ENCODE peak calls at places on chromosomes 11 and 22, in ten cellular contexts. One of them, this sample, is unnamed.

GRCh38 chr11:2797181-2797711 is 88.3 kb downstream of the CDKN1C start:
- DNase-seq in uterus: peak
- DNase-seq in transverse colon: peak
- DNase-seq in body of pancreas: peak
- DNase-seq in adrenal gland: peak
- DNase-seq in ovary: peak
- DNase-seq in right lobe of liver: peak
- DNase-seq in suprapubic skin: peak
- DNase-seq in lower leg skin: peak
- DNase-seq in K562: no peak
- DNase-seq in this sample: peak

GRCh38 chr11:123438191-123438627 is 8.1 kb downstream of the GRAMD1B start:
- DNase-seq in K562: no peak
- DNase-seq in body of pancreas: no peak
- DNase-seq in right lobe of liver: no peak
- DNase-seq in suprapubic skin: no peak
- DNase-seq in adrenal gland: no peak
- DNase-seq in uterus: no peak
- DNase-seq in ovary: no peak
- DNase-seq in lower leg skin: peak
- DNase-seq in transverse colon: no peak
- DNase-seq in this sample: no peak

GRCh38 chr11:75240381-75241035 is at the start of gene TPBGL:
- DNase-seq in lower leg skin: peak
- DNase-seq in ovary: no peak
- DNase-seq in K562: peak
- DNase-seq in adrenal gland: peak
- DNase-seq in transverse colon: no peak
- DNase-seq in right lobe of liver: peak
- DNase-seq in suprapubic skin: peak
- DNase-seq in body of pancreas: no peak
- DNase-seq in uterus: peak
- DNase-seq in this sample: peak

GRCh38 chr11:2466869-2467694 is 22.3 kb downstream of the KCNQ1 start:
- DNase-seq in adrenal gland: peak
- DNase-seq in right lobe of liver: no peak
- DNase-seq in lower leg skin: peak
- DNase-seq in uterus: no peak
- DNase-seq in transverse colon: no peak
- DNase-seq in suprapubic skin: no peak
- DNase-seq in ovary: no peak
- DNase-seq in K562: no peak
- DNase-seq in body of pancreas: no peak
- DNase-seq in this sample: peak

GRCh38 chr11:73584831-73585230 is 13.1 kb downstream of the FAM168A start:
- DNase-seq in right lobe of liver: no peak
- DNase-seq in lower leg skin: no peak
- DNase-seq in uterus: no peak
- DNase-seq in transverse colon: no peak
- DNase-seq in K562: no peak
- DNase-seq in adrenal gland: no peak
- DNase-seq in ovary: no peak
- DNase-seq in body of pancreas: no peak
- DNase-seq in suprapubic skin: no peak
- DNase-seq in this sample: no peak

GRCh38 chr22:40233886-40234285 is 56.2 kb downstream of the TNRC6B start:
- DNase-seq in ovary: no peak
- DNase-seq in right lobe of liver: no peak
- DNase-seq in transverse colon: no peak
- DNase-seq in body of pancreas: no peak
- DNase-seq in suprapubic skin: no peak
- DNase-seq in uterus: no peak
- DNase-seq in lower leg skin: peak
- DNase-seq in K562: no peak
- DNase-seq in adrenal gland: no peak
- DNase-seq in this sample: no peak

GRCh38 chr22:32308934-32309333 is 48.7 kb upstream of the RFPL3 start:
- DNase-seq in suprapubic skin: no peak
- DNase-seq in ovary: no peak
- DNase-seq in body of pancreas: no peak
- DNase-seq in lower leg skin: peak
- DNase-seq in uterus: no peak
- DNase-seq in adrenal gland: no peak
- DNase-seq in right lobe of liver: no peak
- DNase-seq in transverse colon: no peak
- DNase-seq in K562: no peak
- DNase-seq in this sample: no peak

GRCh38 chr11:109733245-109733644 is 311.3 kb downstream of the C11orf87 start:
- DNase-seq in adrenal gland: no peak
- DNase-seq in right lobe of liver: no peak
- DNase-seq in K562: no peak
- DNase-seq in body of pancreas: no peak
- DNase-seq in ovary: no peak
- DNase-seq in suprapubic skin: no peak
- DNase-seq in transverse colon: no peak
- DNase-seq in lower leg skin: no peak
- DNase-seq in uterus: no peak
- DNase-seq in this sample: no peak

GRCh38 chr22:26485013-26485412 is 1.3 kb downstream of the SRRD start:
- DNase-seq in lower leg skin: no peak
- DNase-seq in body of pancreas: no peak
- DNase-seq in ovary: no peak
- DNase-seq in uterus: no peak
- DNase-seq in transverse colon: no peak
- DNase-seq in adrenal gland: no peak
- DNase-seq in right lobe of liver: no peak
- DNase-seq in suprapubic skin: no peak
- DNase-seq in K562: no peak
- DNase-seq in this sample: no peak

GRCh38 chr22:26484360-26484706 is 656 bp downstream of the SRRD start:
- DNase-seq in K562: peak
- DNase-seq in adrenal gland: no peak
- DNase-seq in lower leg skin: no peak
- DNase-seq in right lobe of liver: no peak
- DNase-seq in transverse colon: no peak
- DNase-seq in uterus: no peak
- DNase-seq in suprapubic skin: no peak
- DNase-seq in body of pancreas: no peak
- DNase-seq in ovary: no peak
- DNase-seq in this sample: no peak

GRCh38 chr22:26483043-26483438 is 542 bp downstream of the HPS4 start:
- DNase-seq in K562: no peak
- DNase-seq in uterus: no peak
- DNase-seq in ovary: no peak
- DNase-seq in adrenal gland: no peak
- DNase-seq in right lobe of liver: no peak
- DNase-seq in suprapubic skin: no peak
- DNase-seq in transverse colon: no peak
- DNase-seq in lower leg skin: no peak
- DNase-seq in body of pancreas: no peak
- DNase-seq in this sample: no peak

GRCh38 chr22:26482171-26482570 is 1.4 kb downstream of the HPS4 start:
- DNase-seq in transverse colon: no peak
- DNase-seq in ovary: no peak
- DNase-seq in body of pancreas: no peak
- DNase-seq in lower leg skin: no peak
- DNase-seq in adrenal gland: no peak
- DNase-seq in right lobe of liver: no peak
- DNase-seq in uterus: no peak
- DNase-seq in suprapubic skin: no peak
- DNase-seq in K562: no peak
- DNase-seq in this sample: no peak

DNA sequence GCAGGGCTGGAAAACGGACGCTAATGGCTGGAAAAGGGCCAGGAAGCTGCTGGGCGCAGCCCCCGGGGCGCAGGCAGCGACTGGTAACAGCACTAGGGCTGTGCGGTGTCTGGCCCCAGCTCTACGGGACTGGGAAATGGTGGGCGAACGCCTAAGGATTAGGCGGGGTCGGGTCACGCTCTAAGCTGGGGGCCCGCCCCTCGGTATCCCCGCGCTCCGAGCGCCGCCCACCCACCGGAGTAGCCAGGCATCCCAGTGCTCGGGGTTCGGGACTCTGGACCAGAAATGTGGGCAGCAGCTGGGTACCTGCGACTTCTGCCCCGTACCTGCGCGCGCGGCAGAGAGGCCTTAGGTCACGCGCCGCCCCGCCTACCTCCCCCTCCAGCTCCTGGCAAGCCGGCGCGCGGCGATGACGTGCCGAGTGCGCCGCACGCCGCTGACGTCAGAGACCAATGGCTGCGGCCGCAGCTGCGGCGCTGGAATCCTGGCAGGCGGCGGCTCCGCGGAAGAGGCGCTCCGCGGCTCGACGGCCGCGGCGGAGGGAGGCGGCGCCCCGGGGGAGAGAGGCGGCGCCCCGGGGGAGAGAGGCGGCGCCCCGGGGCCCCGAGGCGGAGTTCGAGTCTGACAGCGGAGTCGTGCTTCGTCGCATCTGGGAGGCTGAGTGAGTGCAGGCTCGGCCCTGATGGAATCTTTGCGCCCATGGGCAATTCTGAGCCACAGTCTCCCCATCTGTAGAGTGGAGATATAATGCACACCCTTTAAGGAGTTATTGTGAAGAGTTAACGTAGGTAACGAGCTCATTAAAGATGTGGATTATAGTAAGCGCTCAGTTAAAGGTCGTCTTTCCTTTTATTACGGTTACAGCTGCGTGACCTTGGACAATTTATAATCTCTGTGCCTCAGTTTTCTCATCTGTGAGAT is at the start of the genes HPS4 and SRRD:
- DNase-seq in ovary: peak
- DNase-seq in uterus: peak
- DNase-seq in right lobe of liver: peak
- DNase-seq in body of pancreas: peak
- DNase-seq in suprapubic skin: peak
- DNase-seq in lower leg skin: peak
- DNase-seq in transverse colon: peak
- DNase-seq in adrenal gland: peak
- DNase-seq in K562: peak
- DNase-seq in this sample: peak
- TF ChIP-seq CTCF in ovary: no peak
- TF ChIP-seq CTCF in uterus: peak
- TF ChIP-seq CTCF in right lobe of liver: no peak
- TF ChIP-seq CTCF in body of pancreas: no peak
- TF ChIP-seq CTCF in suprapubic skin: no peak
- TF ChIP-seq CTCF in lower leg skin: no peak
- TF ChIP-seq CTCF in transverse colon: peak
- TF ChIP-seq CTCF in adrenal gland: no peak
- TF ChIP-seq CTCF in K562: no peak
- TF ChIP-seq CTCF in this sample: peak

GRCh38 chr11:34213366-34213765 is 107.9 kb downstream of the NAT10 start:
- DNase-seq in suprapubic skin: no peak
- DNase-seq in transverse colon: no peak
- DNase-seq in uterus: no peak
- DNase-seq in K562: no peak
- DNase-seq in right lobe of liver: no peak
- DNase-seq in body of pancreas: no peak
- DNase-seq in ovary: no peak
- DNase-seq in lower leg skin: no peak
- DNase-seq in adrenal gland: no peak
- DNase-seq in this sample: no peak

GRCh38 chr11:34219279-34219678 is 113.8 kb downstream of the NAT10 start:
- DNase-seq in right lobe of liver: no peak
- DNase-seq in suprapubic skin: no peak
- DNase-seq in K562: no peak
- DNase-seq in ovary: no peak
- DNase-seq in uterus: no peak
- DNase-seq in body of pancreas: no peak
- DNase-seq in adrenal gland: no peak
- DNase-seq in lower leg skin: no peak
- DNase-seq in transverse colon: no peak
- DNase-seq in this sample: no peak

GRCh38 chr11:34215806-34216453 is 110.5 kb downstream of the NAT10 start:
- DNase-seq in ovary: no peak
- DNase-seq in K562: no peak
- DNase-seq in uterus: no peak
- DNase-seq in right lobe of liver: no peak
- DNase-seq in body of pancreas: no peak
- DNase-seq in lower leg skin: no peak
- DNase-seq in suprapubic skin: no peak
- DNase-seq in adrenal gland: no peak
- DNase-seq in transverse colon: no peak
- DNase-seq in this sample: no peak

GRCh38 chr11:34218067-34218466 is 112.6 kb downstream of the NAT10 start:
- DNase-seq in transverse colon: no peak
- DNase-seq in body of pancreas: no peak
- DNase-seq in K562: no peak
- DNase-seq in ovary: no peak
- DNase-seq in adrenal gland: no peak
- DNase-seq in right lobe of liver: no peak
- DNase-seq in suprapubic skin: no peak
- DNase-seq in lower leg skin: no peak
- DNase-seq in uterus: no peak
- DNase-seq in this sample: no peak

DNA sequence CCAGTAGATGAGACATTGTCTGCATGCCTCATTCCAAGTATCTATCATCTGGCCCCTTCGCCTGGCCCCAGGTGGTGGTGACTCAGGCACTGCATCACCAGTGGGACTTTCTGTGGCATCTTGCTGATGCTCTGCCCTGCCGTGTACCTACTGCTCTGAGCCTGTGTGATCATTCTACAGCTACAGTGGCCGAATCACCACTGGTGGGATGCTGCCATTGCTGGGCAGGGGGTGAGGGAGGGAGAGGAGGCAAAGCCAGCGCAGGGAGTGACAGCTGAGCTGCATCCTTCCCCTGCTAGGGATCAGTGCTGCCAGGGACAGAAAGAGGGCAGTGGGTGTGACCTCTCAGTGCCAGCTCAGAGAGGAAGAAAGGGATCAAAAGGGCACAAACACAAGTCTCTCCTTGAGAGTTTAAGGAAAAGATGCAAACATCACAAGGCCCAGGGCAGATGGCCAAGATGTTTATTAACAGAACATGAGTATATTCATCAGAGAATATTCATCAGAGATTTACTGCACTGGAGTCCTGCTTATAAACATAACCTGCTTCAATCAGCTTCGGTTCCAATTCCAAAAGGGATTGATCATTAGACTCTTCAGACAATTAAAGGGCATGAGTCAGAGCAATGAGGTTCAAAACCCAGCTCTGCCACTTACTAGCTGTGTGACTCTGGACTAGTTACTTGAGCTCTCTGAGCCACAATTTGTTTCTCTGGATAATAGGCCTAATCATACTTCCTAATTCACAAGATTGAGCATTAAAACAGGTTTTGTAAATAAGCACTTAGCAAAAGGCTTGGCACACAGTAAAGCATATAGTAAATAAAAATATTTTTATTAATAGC is 109.8 kb downstream of the NAT10 start:
- DNase-seq in transverse colon: no peak
- DNase-seq in adrenal gland: peak
- DNase-seq in right lobe of liver: no peak
- DNase-seq in K562: no peak
- DNase-seq in ovary: no peak
- DNase-seq in suprapubic skin: no peak
- DNase-seq in body of pancreas: no peak
- DNase-seq in uterus: no peak
- DNase-seq in lower leg skin: no peak
- DNase-seq in this sample: no peak
- TF ChIP-seq POLR2A in transverse colon: no peak
- TF ChIP-seq POLR2A in adrenal gland: no peak
- TF ChIP-seq POLR2A in right lobe of liver: no peak
- TF ChIP-seq POLR2A in K562: no peak
- TF ChIP-seq POLR2A in ovary: no peak
- TF ChIP-seq POLR2A in suprapubic skin: no peak
- TF ChIP-seq POLR2A in body of pancreas: no peak
- TF ChIP-seq POLR2A in uterus: no peak
- TF ChIP-seq POLR2A in lower leg skin: no peak
- TF ChIP-seq POLR2A in this sample: no peak

GRCh38 chr11:90434858-90435257 is 212.0 kb upstream of the CHORDC1 start:
- DNase-seq in right lobe of liver: no peak
- DNase-seq in body of pancreas: peak
- DNase-seq in adrenal gland: peak
- DNase-seq in uterus: no peak
- DNase-seq in suprapubic skin: no peak
- DNase-seq in ovary: no peak
- DNase-seq in transverse colon: no peak
- DNase-seq in lower leg skin: no peak
- DNase-seq in K562: no peak
- DNase-seq in this sample: no peak
- TF ChIP-seq CTCF in right lobe of liver: peak
- TF ChIP-seq CTCF in body of pancreas: no peak
- TF ChIP-seq CTCF in adrenal gland: peak
- TF ChIP-seq CTCF in uterus: no peak
- TF ChIP-seq CTCF in suprapubic skin: no peak
- TF ChIP-seq CTCF in ovary: no peak
- TF ChIP-seq CTCF in transverse colon: no peak
- TF ChIP-seq CTCF in lower leg skin: no peak
- TF ChIP-seq CTCF in K562: no peak
- TF ChIP-seq CTCF in this sample: no peak

DNA sequence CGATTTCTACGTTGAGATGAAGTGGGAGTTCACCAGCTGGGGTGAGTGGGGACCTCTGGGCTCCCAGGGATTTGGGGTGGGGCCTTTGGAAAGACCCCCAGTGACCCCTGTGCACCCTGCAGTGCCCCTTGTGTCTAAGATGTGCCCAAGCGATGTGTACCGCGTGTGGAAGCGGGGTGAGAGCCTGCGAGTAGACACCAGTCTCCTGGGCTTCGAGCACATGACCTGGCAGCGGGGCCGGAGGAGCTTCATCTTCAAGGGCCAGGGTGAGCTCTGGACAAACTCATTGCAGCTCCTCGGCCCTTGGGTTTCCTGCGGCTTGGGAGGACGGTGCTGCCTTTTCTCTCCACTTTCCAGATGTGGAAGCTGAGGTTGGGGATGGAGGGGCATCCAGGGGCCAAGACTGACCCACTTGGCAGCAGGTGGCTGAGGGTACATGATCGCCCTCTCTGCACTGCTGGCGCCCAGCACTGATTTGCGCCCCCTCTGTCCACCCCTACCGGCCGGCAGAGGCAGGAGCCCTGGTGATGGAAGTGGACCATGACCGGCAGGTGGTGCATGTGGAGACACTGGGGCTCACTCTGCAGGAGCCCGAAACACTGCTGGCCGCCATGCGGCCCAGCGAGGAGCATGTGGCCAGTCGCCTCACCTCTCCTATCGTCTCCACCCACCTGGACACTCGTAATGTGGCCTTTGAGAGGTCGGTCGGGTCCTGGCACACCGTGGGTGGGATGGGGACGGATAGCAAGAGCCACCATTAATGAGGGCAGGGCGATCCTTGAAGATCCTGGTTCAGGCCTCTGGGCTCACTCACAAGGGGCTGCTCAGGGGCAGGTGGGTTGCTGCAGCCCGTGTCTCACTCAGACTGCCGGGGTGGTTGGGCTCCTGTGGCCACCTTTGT is 2.6 kb downstream of the ANKRD13D start:
- DNase-seq in suprapubic skin: no peak
- DNase-seq in ovary: no peak
- DNase-seq in adrenal gland: no peak
- DNase-seq in right lobe of liver: peak
- DNase-seq in body of pancreas: no peak
- DNase-seq in lower leg skin: no peak
- DNase-seq in uterus: no peak
- DNase-seq in transverse colon: no peak
- DNase-seq in K562: no peak
- DNase-seq in this sample: no peak
- TF ChIP-seq POLR2A in suprapubic skin: no peak
- TF ChIP-seq POLR2A in ovary: no peak
- TF ChIP-seq POLR2A in adrenal gland: no peak
- TF ChIP-seq POLR2A in right lobe of liver: no peak
- TF ChIP-seq POLR2A in body of pancreas: no peak
- TF ChIP-seq POLR2A in lower leg skin: no peak
- TF ChIP-seq POLR2A in uterus: no peak
- TF ChIP-seq POLR2A in transverse colon: no peak
- TF ChIP-seq POLR2A in K562: no peak
- TF ChIP-seq POLR2A in this sample: no peak

This sample was measured in Peyer's patch.